ENCODE peak calls at places on chromosomes 2 and 18, in four cellular contexts. One of them, this sample, is unnamed.

GRCh38 chr2:1770566-1771380 is 26.5 kb upstream of the PXDN start:
- DNase-seq in GM04504: no peak
- DNase-seq in stimulated activated CD4-positive, alpha-beta T cell treated with anti-CD3 and anti-CD28 coated beads, Interleukin-1b, Interleukin-23, amount 100 ng/mL, for 1 hour: no peak
- DNase-seq in progenitor cell of endocrine pancreas: no peak
- DNase-seq in this sample: no peak

GRCh38 chr2:106997204-106997603 is 111.2 kb upstream of the ST6GAL2 start:
- DNase-seq in GM04504: no peak
- DNase-seq in stimulated activated CD4-positive, alpha-beta T cell treated with anti-CD3 and anti-CD28 coated beads, Interleukin-1b, Interleukin-23, amount 100 ng/mL, for 1 hour: no peak
- DNase-seq in progenitor cell of endocrine pancreas: no peak
- DNase-seq in this sample: no peak

GRCh38 chr2:7525746-7526145 is 608.5 kb downstream of the RNF144A start:
- DNase-seq in GM04504: no peak
- DNase-seq in stimulated activated CD4-positive, alpha-beta T cell treated with anti-CD3 and anti-CD28 coated beads, Interleukin-1b, Interleukin-23, amount 100 ng/mL, for 1 hour: no peak
- DNase-seq in progenitor cell of endocrine pancreas: no peak
- DNase-seq in this sample: no peak

GRCh38 chr2:86275384-86275799 is 62.0 kb downstream of the REEP1 start:
- DNase-seq in GM04504: no peak
- DNase-seq in stimulated activated CD4-positive, alpha-beta T cell treated with anti-CD3 and anti-CD28 coated beads, Interleukin-1b, Interleukin-23, amount 100 ng/mL, for 1 hour: no peak
- DNase-seq in progenitor cell of endocrine pancreas: no peak
- DNase-seq in this sample: no peak

GRCh38 chr2:113723411-113723810 is 33.0 kb downstream of the SLC35F5 start:
- DNase-seq in GM04504: no peak
- DNase-seq in stimulated activated CD4-positive, alpha-beta T cell treated with anti-CD3 and anti-CD28 coated beads, Interleukin-1b, Interleukin-23, amount 100 ng/mL, for 1 hour: no peak
- DNase-seq in progenitor cell of endocrine pancreas: no peak
- DNase-seq in this sample: no peak

GRCh38 chr2:42653908-42654445 is 85.5 kb downstream of the MTA3 start:
- DNase-seq in GM04504: no peak
- DNase-seq in stimulated activated CD4-positive, alpha-beta T cell treated with anti-CD3 and anti-CD28 coated beads, Interleukin-1b, Interleukin-23, amount 100 ng/mL, for 1 hour: no peak
- DNase-seq in progenitor cell of endocrine pancreas: no peak
- DNase-seq in this sample: no peak

GRCh38 chr18:58338961-58339722 is 289.7 kb downstream of the ALPK2 start:
- DNase-seq in GM04504: no peak
- DNase-seq in stimulated activated CD4-positive, alpha-beta T cell treated with anti-CD3 and anti-CD28 coated beads, Interleukin-1b, Interleukin-23, amount 100 ng/mL, for 1 hour: no peak
- DNase-seq in progenitor cell of endocrine pancreas: peak; percentile 20
- DNase-seq in this sample: no peak

GRCh38 chr2:233385489-233386044 is 31.3 kb downstream of the DGKD start:
- DNase-seq in GM04504: no peak
- DNase-seq in stimulated activated CD4-positive, alpha-beta T cell treated with anti-CD3 and anti-CD28 coated beads, Interleukin-1b, Interleukin-23, amount 100 ng/mL, for 1 hour: no peak
- DNase-seq in progenitor cell of endocrine pancreas: no peak
- DNase-seq in this sample: no peak

GRCh38 chr2:176592230-176592629 is 323.0 kb downstream of the MTX2 start:
- DNase-seq in GM04504: no peak
- DNase-seq in stimulated activated CD4-positive, alpha-beta T cell treated with anti-CD3 and anti-CD28 coated beads, Interleukin-1b, Interleukin-23, amount 100 ng/mL, for 1 hour: no peak
- DNase-seq in progenitor cell of endocrine pancreas: no peak
- DNase-seq in this sample: no peak

GRCh38 chr2:83081835-83082522 is 1377.1 kb downstream of the SUCLG1 start:
- DNase-seq in GM04504: peak; percentile 80
- DNase-seq in stimulated activated CD4-positive, alpha-beta T cell treated with anti-CD3 and anti-CD28 coated beads, Interleukin-1b, Interleukin-23, amount 100 ng/mL, for 1 hour: no peak
- DNase-seq in progenitor cell of endocrine pancreas: no peak
- DNase-seq in this sample: no peak

GRCh38 chr2:158893057-158893456 is 75.4 kb upstream of the TANC1 start:
- DNase-seq in GM04504: peak; percentile 50
- DNase-seq in stimulated activated CD4-positive, alpha-beta T cell treated with anti-CD3 and anti-CD28 coated beads, Interleukin-1b, Interleukin-23, amount 100 ng/mL, for 1 hour: no peak
- DNase-seq in progenitor cell of endocrine pancreas: no peak
- DNase-seq in this sample: no peak

GRCh38 chr2:24871852-24872323 is 48.1 kb downstream of the ADCY3 start:
- DNase-seq in GM04504: no peak
- DNase-seq in stimulated activated CD4-positive, alpha-beta T cell treated with anti-CD3 and anti-CD28 coated beads, Interleukin-1b, Interleukin-23, amount 100 ng/mL, for 1 hour: no peak
- DNase-seq in progenitor cell of endocrine pancreas: no peak
- DNase-seq in this sample: no peak

GRCh38 chr2:195603408-195603807 is 53.6 kb upstream of the SLC39A10 start:
- DNase-seq in GM04504: no peak
- DNase-seq in stimulated activated CD4-positive, alpha-beta T cell treated with anti-CD3 and anti-CD28 coated beads, Interleukin-1b, Interleukin-23, amount 100 ng/mL, for 1 hour: no peak
- DNase-seq in progenitor cell of endocrine pancreas: no peak
- DNase-seq in this sample: no peak

GRCh38 chr2:122077771-122078170 is 322.3 kb downstream of the TSN start:
- DNase-seq in GM04504: no peak
- DNase-seq in stimulated activated CD4-positive, alpha-beta T cell treated with anti-CD3 and anti-CD28 coated beads, Interleukin-1b, Interleukin-23, amount 100 ng/mL, for 1 hour: no peak
- DNase-seq in progenitor cell of endocrine pancreas: no peak
- DNase-seq in this sample: no peak

GRCh38 chr2:20551231-20551944 is 99.5 kb downstream of the HS1BP3 start:
- DNase-seq in GM04504: no peak
- DNase-seq in stimulated activated CD4-positive, alpha-beta T cell treated with anti-CD3 and anti-CD28 coated beads, Interleukin-1b, Interleukin-23, amount 100 ng/mL, for 1 hour: no peak
- DNase-seq in progenitor cell of endocrine pancreas: no peak
- DNase-seq in this sample: no peak

GRCh38 chr2:7022956-7023467 is 105.8 kb downstream of the RNF144A start:
- DNase-seq in GM04504: no peak
- DNase-seq in stimulated activated CD4-positive, alpha-beta T cell treated with anti-CD3 and anti-CD28 coated beads, Interleukin-1b, Interleukin-23, amount 100 ng/mL, for 1 hour: no peak
- DNase-seq in progenitor cell of endocrine pancreas: no peak
- DNase-seq in this sample: no peak

GRCh38 chr18:46833899-46834298 is 77.0 kb upstream of the ST8SIA5 start:
- DNase-seq in GM04504: no peak
- DNase-seq in stimulated activated CD4-positive, alpha-beta T cell treated with anti-CD3 and anti-CD28 coated beads, Interleukin-1b, Interleukin-23, amount 100 ng/mL, for 1 hour: no peak
- DNase-seq in progenitor cell of endocrine pancreas: no peak
- DNase-seq in this sample: no peak

GRCh38 chr2:109125595-109126500 is 3.2 kb upstream of the SH3RF3 start:
- DNase-seq in GM04504: peak; percentile 82
- DNase-seq in stimulated activated CD4-positive, alpha-beta T cell treated with anti-CD3 and anti-CD28 coated beads, Interleukin-1b, Interleukin-23, amount 100 ng/mL, for 1 hour: no peak
- DNase-seq in progenitor cell of endocrine pancreas: no peak
- DNase-seq in this sample: no peak

GRCh38 chr2:117851969-117852368 is 37.5 kb downstream of the DDX18 start:
- DNase-seq in GM04504: no peak
- DNase-seq in stimulated activated CD4-positive, alpha-beta T cell treated with anti-CD3 and anti-CD28 coated beads, Interleukin-1b, Interleukin-23, amount 100 ng/mL, for 1 hour: no peak
- DNase-seq in progenitor cell of endocrine pancreas: no peak
- DNase-seq in this sample: no peak

GRCh38 chr2:226802573-226802972 is 3.0 kb upstream of the IRS1 start:
- DNase-seq in GM04504: no peak
- DNase-seq in stimulated activated CD4-positive, alpha-beta T cell treated with anti-CD3 and anti-CD28 coated beads, Interleukin-1b, Interleukin-23, amount 100 ng/mL, for 1 hour: no peak
- DNase-seq in progenitor cell of endocrine pancreas: no peak
- DNase-seq in this sample: no peak

GRCh38 chr2:16180631-16181030 is 240.3 kb downstream of the MYCN start:
- DNase-seq in GM04504: no peak
- DNase-seq in stimulated activated CD4-positive, alpha-beta T cell treated with anti-CD3 and anti-CD28 coated beads, Interleukin-1b, Interleukin-23, amount 100 ng/mL, for 1 hour: no peak
- DNase-seq in progenitor cell of endocrine pancreas: no peak
- DNase-seq in this sample: no peak

GRCh38 chr18:76604642-76605240 is 109.7 kb upstream of the ZNF516 start:
- DNase-seq in GM04504: no peak
- DNase-seq in stimulated activated CD4-positive, alpha-beta T cell treated with anti-CD3 and anti-CD28 coated beads, Interleukin-1b, Interleukin-23, amount 100 ng/mL, for 1 hour: no peak
- DNase-seq in progenitor cell of endocrine pancreas: no peak
- DNase-seq in this sample: no peak